ENCODE peak calls at places on chromosomes 11 and 22, in seven cellular contexts. One of them, this sample, is unnamed.

GRCh38 chr11:96294289-96294688 is 48.7 kb downstream of the MAML2 start:
- DNase-seq in SHP77: no peak
- DNase-seq in osteoblast: no peak
- DNase-seq in RWPE1: no peak
- DNase-seq in AG08395: no peak
- DNase-seq in HS-27A: no peak
- DNase-seq in Right ventricle myocardium inferior: no peak
- DNase-seq in this sample: no peak

GRCh38 chr22:30212363-30212995 is 34.1 kb downstream of the LIF start:
- DNase-seq in SHP77: no peak
- DNase-seq in osteoblast: peak; percentile 93
- DNase-seq in RWPE1: peak; percentile 80
- DNase-seq in AG08395: peak; percentile 88
- DNase-seq in HS-27A: no peak
- DNase-seq in Right ventricle myocardium inferior: no peak
- DNase-seq in this sample: peak; percentile 95

GRCh38 chr22:39967996-39968968 is 8.1 kb downstream of the TMA7B start:
- DNase-seq in SHP77: no peak
- DNase-seq in osteoblast: no peak
- DNase-seq in RWPE1: no peak
- DNase-seq in AG08395: no peak
- DNase-seq in HS-27A: no peak
- DNase-seq in Right ventricle myocardium inferior: no peak
- DNase-seq in this sample: no peak

GRCh38 chr11:77710358-77710757 is 72.8 kb upstream of the CLNS1A start:
- DNase-seq in SHP77: no peak
- DNase-seq in osteoblast: no peak
- DNase-seq in RWPE1: peak; percentile 8
- DNase-seq in AG08395: no peak
- DNase-seq in HS-27A: no peak
- DNase-seq in Right ventricle myocardium inferior: no peak
- DNase-seq in this sample: peak; percentile 67

GRCh38 chr22:46633334-46633890 is 13.2 kb downstream of the GRAMD4 start:
- DNase-seq in SHP77: no peak
- DNase-seq in osteoblast: no peak
- DNase-seq in RWPE1: no peak
- DNase-seq in AG08395: no peak
- DNase-seq in HS-27A: no peak
- DNase-seq in Right ventricle myocardium inferior: no peak
- DNase-seq in this sample: no peak

GRCh38 chr11:41920374-41920773 is 460.9 kb upstream of the LRRC4C start:
- DNase-seq in SHP77: no peak
- DNase-seq in osteoblast: no peak
- DNase-seq in RWPE1: no peak
- DNase-seq in AG08395: no peak
- DNase-seq in HS-27A: no peak
- DNase-seq in Right ventricle myocardium inferior: no peak
- DNase-seq in this sample: no peak

GRCh38 chr11:70948855-70949551 is 303.4 kb downstream of the SHANK2 start:
- DNase-seq in SHP77: no peak
- DNase-seq in osteoblast: no peak
- DNase-seq in RWPE1: no peak
- DNase-seq in AG08395: no peak
- DNase-seq in HS-27A: no peak
- DNase-seq in Right ventricle myocardium inferior: no peak
- DNase-seq in this sample: no peak

GRCh38 chr22:26322179-26322905 is 106.7 kb upstream of the ASPHD2 start:
- DNase-seq in SHP77: no peak
- DNase-seq in osteoblast: peak; percentile 96
- DNase-seq in RWPE1: peak; percentile 74
- DNase-seq in AG08395: peak; percentile 92
- DNase-seq in HS-27A: peak; percentile 94
- DNase-seq in Right ventricle myocardium inferior: no peak
- DNase-seq in this sample: peak; percentile 77

GRCh38 chr11:47946682-47947575 is 33.4 kb upstream of the PTPRJ start:
- DNase-seq in SHP77: no peak
- DNase-seq in osteoblast: peak; percentile 96
- DNase-seq in RWPE1: peak; percentile 99
- DNase-seq in AG08395: peak; percentile 98
- DNase-seq in HS-27A: peak; percentile 88
- DNase-seq in Right ventricle myocardium inferior: no peak
- DNase-seq in this sample: peak; percentile 95

GRCh38 chr11:78363018-78363619 is 54.5 kb downstream of the GAB2 start:
- DNase-seq in SHP77: no peak
- DNase-seq in osteoblast: no peak
- DNase-seq in RWPE1: no peak
- DNase-seq in AG08395: no peak
- DNase-seq in HS-27A: no peak
- DNase-seq in Right ventricle myocardium inferior: no peak
- DNase-seq in this sample: no peak

GRCh38 chr22:32745251-32745995 is 56.1 kb upstream of the TIMP3 start:
- DNase-seq in SHP77: no peak
- DNase-seq in osteoblast: no peak
- DNase-seq in RWPE1: peak; percentile 71
- DNase-seq in AG08395: peak; percentile 66
- DNase-seq in HS-27A: no peak
- DNase-seq in Right ventricle myocardium inferior: peak; percentile 81
- DNase-seq in this sample: peak; percentile 55

GRCh38 chr11:58222730-58223129 is 6.0 kb downstream of the OR10Q1 start:
- DNase-seq in SHP77: no peak
- DNase-seq in osteoblast: no peak
- DNase-seq in RWPE1: peak; percentile 2
- DNase-seq in AG08395: no peak
- DNase-seq in HS-27A: no peak
- DNase-seq in Right ventricle myocardium inferior: no peak
- DNase-seq in this sample: peak; percentile 41

GRCh38 chr11:134537941-134538340 is 125.9 kb upstream of the B3GAT1 start:
- DNase-seq in SHP77: no peak
- DNase-seq in osteoblast: no peak
- DNase-seq in RWPE1: no peak
- DNase-seq in AG08395: no peak
- DNase-seq in HS-27A: no peak
- DNase-seq in Right ventricle myocardium inferior: no peak
- DNase-seq in this sample: no peak

This sample was measured in IMR-90.